ENCODE peak calls at places on chromosomes 5 and 9, in seven cellular contexts. U is transverse colon, A is cardiac fibroblast, L is choroid plexus epithelial cell, H is Panc1, P is BE2C, O is fibroblast of pulmonary artery. E is an unnamed sample.

GRCh38 chr5:174320051-174320450 is 274.5 kb downstream of the NSG2 start:
- DNase-seq in P (no peak), O (no peak), H (no peak), L (no peak), A (no peak), U (no peak), E (no peak)

GRCh38 chr9:91465420-91465819 is 41.8 kb upstream of the NFIL3 start:
- DNase-seq in L (no peak), A (peak), H (no peak), P (no peak), O (peak), U (no peak), E (no peak)

GRCh38 chr9:91803143-91803940 is 146.7 kb downstream of the ROR2 start:
- DNase-seq in L (peak), O (peak), P (no peak), H (no peak), U (no peak), A (peak), E (no peak)

GRCh38 chr9:5665059-5665458 is 36.2 kb downstream of the RIC1 start:
- DNase-seq in P (no peak), O (peak), A (no peak), H (no peak), L (no peak), U (no peak), E (no peak)

GRCh38 chr9:115289757-115290208 is 171.8 kb upstream of the TNC start:
- DNase-seq in P (no peak), L (peak), U (no peak), H (no peak), A (peak), O (peak), E (no peak)

GRCh38 chr5:132104561-132104960 is 31.0 kb downstream of the CSF2 start:
- DNase-seq in U (no peak), P (no peak), L (no peak), H (no peak), A (peak), O (no peak), E (no peak)

GRCh38 chr5:176776141-176776865 is 34.1 kb upstream of the UNC5A start:
- DNase-seq in H (no peak), O (no peak), L (no peak), A (no peak), U (no peak), P (no peak), E (no peak)

GRCh38 chr9:121895836-121896544 is 197.1 kb downstream of the TTLL11 start:
- DNase-seq in U (peak), P (peak), A (no peak), L (peak), O (peak), H (no peak), E (no peak)

GRCh38 chr9:122463828-122464632 is 13.7 kb downstream of the OR1J1 start:
- DNase-seq in U (no peak), P (peak), H (no peak), O (no peak), A (peak), L (peak), E (peak)

GRCh38 chr5:111737716-111738115 is 19.3 kb downstream of the NREP start:
- DNase-seq in U (no peak), O (peak), L (peak), A (peak), P (no peak), H (no peak), E (no peak)

GRCh38 chr5:16550316-16550952 is 66.4 kb downstream of the RETREG1 start:
- DNase-seq in H (peak), A (peak), P (peak), L (peak), U (peak), O (peak), E (peak)

GRCh38 chr5:168969341-168969863 is 331.5 kb downstream of the SLIT3 start:
- DNase-seq in P (no peak), U (no peak), H (no peak), A (no peak), L (no peak), O (no peak), E (no peak)

GRCh38 chr9:96550659-96551058 is 69.0 kb downstream of the CDC14B start:
- DNase-seq in L (no peak), H (no peak), A (no peak), P (no peak), O (no peak), U (no peak), E (no peak)

GRCh38 chr9:88319936-88320747 is 68.1 kb upstream of the SPIN1 start:
- DNase-seq in U (no peak), O (peak), P (no peak), H (no peak), A (peak), L (peak), E (no peak)

GRCh38 chr5:147522435-147522834 is 12.6 kb upstream of the DPYSL3 start:
- DNase-seq in A (peak), U (no peak), L (no peak), O (peak), H (no peak), P (peak), E (no peak)

GRCh38 chr9:2085719-2086515 is 70.8 kb downstream of the SMARCA2 start:
- DNase-seq in L (peak), O (peak), A (peak), H (no peak), U (no peak), P (no peak), E (no peak)

GRCh38 chr9:106885451-106885850 is 22.5 kb downstream of the ZNF462 start:
- DNase-seq in U (no peak), O (peak), H (no peak), P (no peak), L (peak), A (peak), E (no peak)

GRCh38 chr5:171102877-171103610 is 206.0 kb upstream of the TLX3 start:
- DNase-seq in P (no peak), U (no peak), H (no peak), O (no peak), A (no peak), L (no peak), E (no peak)

GRCh38 chr5:158119852-158120708 is 261.1 kb upstream of the CLINT1 start:
- DNase-seq in H (no peak), L (peak), P (peak), A (peak), U (no peak), O (no peak), E (no peak)

GRCh38 chr9:91383577-91383976 is 21.9 kb upstream of the AUH start:
- DNase-seq in A (no peak), O (no peak), P (no peak), H (no peak), U (no peak), L (no peak), E (no peak)

GRCh38 chr9:19640023-19640422 is 148.8 kb downstream of the SLC24A2 start:
- DNase-seq in H (no peak), U (no peak), A (no peak), L (no peak), P (no peak), O (no peak), E (no peak)

GRCh38 chr9:136010615-136011341 is 49.6 kb upstream of the UBAC1 start:
- DNase-seq in O (no peak), L (no peak), A (no peak), P (peak), H (no peak), U (no peak), E (no peak)

GRCh38 chr5:91632871-91633270 is 249.8 kb upstream of the ARRDC3 start:
- DNase-seq in H (no peak), L (no peak), P (no peak), O (no peak), A (no peak), U (no peak), E (no peak)

GRCh38 chr5:73376618-73377170 is 71.9 kb downstream of the FOXD1 start:
- DNase-seq in P (no peak), O (peak), H (no peak), L (peak), A (peak), U (no peak), E (no peak)

GRCh38 chr9:130451509-130452388 is 7.0 kb downstream of the ASS1 start:
- DNase-seq in U (peak), A (peak), L (peak), H (no peak), P (peak), O (peak), E (no peak)

GRCh38 chr9:136732446-136733178 is 10.1 kb downstream of the LCN10 start:
- DNase-seq in L (no peak), U (no peak), A (no peak), O (no peak), P (no peak), H (no peak), E (no peak)

GRCh38 chr5:5497132-5497748 is 74.8 kb downstream of the ICE1 start:
- DNase-seq in P (peak), H (peak), O (peak), U (peak), A (peak), L (peak), E (peak)

GRCh38 chr5:141681295-141681694 is 735 bp downstream of the ARAP3 start:
- DNase-seq in L (no peak), U (no peak), O (no peak), P (no peak), H (no peak), A (no peak), E (no peak)

GRCh38 chr5:76351176-76351575 is 51.9 kb upstream of the IQGAP2 start:
- DNase-seq in L (no peak), O (no peak), A (no peak), H (no peak), P (no peak), U (no peak), E (no peak)

GRCh38 chr9:94632736-94633135 is 6.6 kb downstream of the FBP1 start:
- DNase-seq in L (no peak), P (peak), U (no peak), H (no peak), O (no peak), A (no peak), E (no peak)

GRCh38 chr9:73565833-73566465 is 414.3 kb downstream of the ANXA1 start:
- DNase-seq in L (peak), H (no peak), O (peak), A (peak), P (no peak), U (no peak), E (peak)

GRCh38 chr9:110977259-110977709 is 61.0 kb downstream of the LPAR1 start:
- DNase-seq in A (peak), P (peak), O (peak), H (peak), L (peak), U (no peak), E (no peak)

GRCh38 chr9:116405321-116405720 is 251.7 kb downstream of the PAPPA start:
- DNase-seq in A (peak), H (no peak), P (no peak), O (no peak), U (no peak), L (no peak), E (no peak)

GRCh38 chr5:50963647-50964584 is 297.5 kb downstream of the PARP8 start:
- DNase-seq in H (no peak), O (no peak), L (no peak), P (peak), A (no peak), U (no peak), E (no peak)

GRCh38 chr5:97623441-97623840 is 440.4 kb upstream of the RIOK2 start:
- DNase-seq in O (no peak), H (no peak), P (no peak), A (no peak), U (no peak), L (no peak), E (no peak)

GRCh38 chr5:172186114-172186695 is 1.8 kb downstream of the STK10 start:
- DNase-seq in A (no peak), P (no peak), H (no peak), O (no peak), U (no peak), L (no peak), E (no peak)

GRCh38 chr5:176578391-176578808 is 29.3 kb downstream of the CDHR2 start:
- DNase-seq in P (peak), U (peak), L (peak), O (peak), A (peak), H (no peak), E (peak)

GRCh38 chr5:117107859-117108258 is 533.2 kb upstream of the SEMA6A start:
- DNase-seq in A (no peak), U (no peak), H (no peak), P (no peak), L (no peak), O (no peak), E (no peak)

GRCh38 chr5:92581690-92582089 is 999.3 kb downstream of the NR2F1-AS1 start:
- DNase-seq in O (no peak), H (no peak), U (no peak), L (no peak), P (no peak), A (no peak), E (no peak)

GRCh38 chr9:37301369-37302172 is 120.9 kb upstream of the GRHPR start:
- DNase-seq in P (no peak), L (no peak), A (no peak), U (no peak), O (no peak), H (no peak), E (no peak)
- TF ChIP-seq CTCF in P (no peak), L (no peak), A (no peak), U (no peak), O (no peak), H (no peak), E (no peak)

DNA sequence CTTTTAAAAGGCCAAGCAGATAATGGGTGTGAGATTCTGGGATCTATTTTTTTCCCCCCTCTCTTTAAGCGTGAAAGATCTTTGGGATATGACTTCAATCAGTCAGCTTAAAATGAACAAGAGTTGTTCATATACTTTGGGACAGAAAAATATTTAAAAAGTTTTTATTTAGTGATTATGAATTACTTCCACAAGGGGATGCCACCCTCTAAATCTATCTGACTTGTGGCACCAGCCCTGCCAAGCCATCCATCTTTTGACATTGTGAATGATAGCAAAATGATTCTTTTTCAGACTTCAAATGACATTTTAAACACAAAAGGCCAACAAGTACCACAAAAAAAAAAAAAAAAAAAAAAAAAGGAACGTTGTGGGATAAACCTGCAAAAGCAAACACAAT is 111.0 kb upstream of the HMHB1 start:
- DNase-seq in O (no peak), P (no peak), U (no peak), L (no peak), H (no peak), A (no peak), E (no peak)
- TF ChIP-seq CTCF in O (no peak), P (no peak), U (no peak), L (peak), H (no peak), A (peak), E (no peak)

GRCh38 chr9:126595982-126596381 is 17.7 kb upstream of the LMX1B start:
- DNase-seq in O (no peak), L (no peak), A (no peak), U (no peak), P (no peak), H (no peak), E (no peak)

GRCh38 chr9:126604059-126604685 is 9.6 kb upstream of the LMX1B start:
- DNase-seq in U (no peak), A (no peak), O (no peak), P (no peak), L (no peak), H (no peak), E (no peak)

GRCh38 chr9:126604706-126605105 is 9.0 kb upstream of the LMX1B start:
- DNase-seq in A (no peak), P (no peak), L (no peak), O (no peak), H (no peak), U (no peak), E (no peak)

DNA sequence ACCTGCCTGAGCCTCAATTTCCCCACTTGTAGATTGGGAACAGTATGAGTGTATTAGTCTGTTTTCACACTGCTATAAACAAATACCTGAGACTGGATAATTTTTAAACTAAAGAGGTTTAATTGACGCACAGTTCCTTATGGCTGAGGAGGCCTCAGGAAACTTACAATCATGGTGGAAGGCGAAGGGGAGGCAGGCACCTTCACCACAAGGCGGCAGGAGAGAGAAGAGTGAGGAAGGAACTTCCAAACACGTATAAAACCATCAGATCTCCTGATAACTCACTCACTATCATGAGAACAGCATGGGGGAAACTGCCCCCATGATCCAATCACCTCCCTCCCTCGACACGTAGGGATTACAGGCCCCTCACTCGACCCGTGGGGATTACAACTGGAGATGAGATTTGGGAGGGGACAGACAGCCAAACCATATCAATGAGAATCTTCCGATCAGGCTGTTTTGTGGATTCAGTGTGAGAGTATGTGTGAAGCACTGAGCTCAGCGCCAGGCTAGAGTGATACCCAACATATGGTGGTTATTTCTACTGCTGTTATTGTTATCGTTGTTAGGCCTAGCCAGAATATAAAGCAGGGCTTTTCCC is 14.6 kb upstream of the LMX1B start:
- DNase-seq in L (no peak), U (no peak), P (no peak), O (no peak), H (no peak), A (no peak), E (no peak)
- TF ChIP-seq CTCF in L (peak), U (no peak), P (peak), O (no peak), H (no peak), A (peak), E (no peak)

DNA sequence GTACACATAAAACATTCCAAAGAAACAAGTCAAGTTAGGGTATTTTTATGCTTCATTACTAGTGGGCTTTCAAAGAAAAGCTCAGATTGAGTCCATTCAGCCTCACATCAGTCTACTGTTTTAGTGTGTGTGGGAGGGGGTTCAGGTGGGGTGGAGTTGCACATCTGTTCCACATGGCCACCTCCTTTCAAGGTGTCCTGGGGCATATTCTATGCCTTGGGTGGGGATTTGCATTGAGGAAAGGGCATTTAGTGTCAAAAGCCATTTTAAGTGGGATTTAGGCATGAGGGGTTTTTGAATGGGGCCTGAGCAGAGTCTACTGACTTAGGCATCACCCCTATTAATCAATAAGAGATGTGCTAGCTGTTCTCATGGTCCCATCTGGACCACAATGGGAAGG is 983.1 kb downstream of the TLE4 start:
- DNase-seq in O (no peak), A (no peak), P (no peak), L (no peak), H (no peak), U (no peak), E (no peak)
- TF ChIP-seq CTCF in O (no peak), A (no peak), P (no peak), L (no peak), H (no peak), U (no peak), E (no peak)

DNA sequence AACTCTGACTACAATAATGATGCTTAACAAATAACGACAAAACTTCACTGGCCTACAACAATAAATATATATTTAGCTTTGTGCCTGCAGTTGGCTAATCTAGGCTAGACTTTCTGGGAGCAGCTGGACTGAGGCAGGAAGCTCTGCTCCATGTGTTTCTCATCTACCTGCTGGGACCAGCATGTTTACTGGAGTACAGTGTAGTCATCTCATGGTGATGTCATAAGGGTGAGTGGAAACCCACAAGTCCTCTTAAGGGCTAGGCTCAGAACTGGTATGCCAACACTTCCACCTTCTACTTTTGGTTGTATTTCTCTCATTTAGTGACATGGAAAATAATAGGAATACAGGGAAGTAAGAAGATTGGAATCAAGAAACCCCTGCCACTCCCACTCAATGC is 85.7 kb upstream of the NIPBL start:
- DNase-seq in P (no peak), U (no peak), O (no peak), L (no peak), H (no peak), A (peak), E (no peak)
- TF ChIP-seq CTCF in P (no peak), U (no peak), O (no peak), L (no peak), H (no peak), A (no peak), E (no peak)

DNA sequence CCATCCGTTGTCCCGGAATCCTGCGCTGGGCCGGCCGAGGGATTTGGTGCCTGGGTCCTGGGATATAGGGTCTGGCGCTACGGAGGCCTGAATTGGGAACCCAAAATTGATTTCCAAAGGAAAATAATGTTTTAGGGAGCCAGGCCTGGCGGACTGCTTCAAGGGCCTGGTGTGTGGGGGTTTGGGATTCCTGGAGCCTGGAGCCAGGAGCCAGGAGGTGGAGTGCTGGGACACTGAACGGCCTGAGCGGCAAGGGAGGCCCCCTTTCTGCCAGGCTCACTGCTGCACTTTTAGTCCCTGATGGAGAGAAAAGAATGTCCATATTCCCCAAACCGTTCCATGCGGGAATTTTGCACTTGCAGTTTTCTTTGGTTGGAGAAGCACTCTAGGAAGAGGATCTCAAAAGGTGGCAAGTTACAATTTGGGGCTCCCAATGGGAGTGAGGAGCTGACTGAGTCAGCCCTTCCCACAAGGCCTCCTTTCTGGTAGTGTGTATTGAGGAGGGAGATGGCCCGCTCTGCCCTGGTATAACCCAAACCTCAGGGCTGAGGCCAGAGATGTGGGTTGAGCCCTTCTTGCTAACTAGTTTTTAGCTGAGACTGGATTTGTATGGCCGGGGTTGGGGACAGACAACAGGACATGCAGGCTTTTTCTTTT is 2.2 kb downstream of the LMX1B start:
- DNase-seq in L (no peak), O (no peak), H (no peak), P (no peak), A (no peak), U (no peak), E (peak)
- TF ChIP-seq CTCF in L (no peak), O (no peak), H (no peak), P (no peak), A (no peak), U (no peak), E (no peak)

GRCh38 chr9:77284616-77285015 is 107.3 kb downstream of the VPS13A start:
- DNase-seq in O (no peak), P (no peak), L (no peak), U (no peak), A (no peak), H (no peak), E (no peak)
- TF ChIP-seq CTCF in O (no peak), P (no peak), L (no peak), U (no peak), A (no peak), H (no peak), E (no peak)

E was measured in GM20000.